ENCODE peak calls at places on chromosomes 5 and 9, in ten cellular contexts. One of them, this sample, is unnamed.

GRCh38 chr5:88116396-88116795 is 152.2 kb downstream of the TMEM161B start:
- DNase-seq in PC-9: no peak
- DNase-seq in fibroblast of lung: no peak
- DNase-seq in neuronal stem cell: no peak
- DNase-seq in body of pancreas: no peak
- DNase-seq in breast epithelium: no peak
- DNase-seq in heart right ventricle: no peak
- DNase-seq in stomach: no peak
- DNase-seq in thyroid gland: no peak
- DNase-seq in dorsolateral prefrontal cortex: no peak
- DNase-seq in this sample: no peak

GRCh38 chr9:109463924-109464625 is 34.0 kb downstream of the PTPN3 start:
- DNase-seq in thyroid gland: no peak
- DNase-seq in fibroblast of lung: no peak
- DNase-seq in dorsolateral prefrontal cortex: no peak
- DNase-seq in heart right ventricle: no peak
- DNase-seq in breast epithelium: no peak
- DNase-seq in neuronal stem cell: no peak
- DNase-seq in PC-9: no peak
- DNase-seq in stomach: no peak
- DNase-seq in body of pancreas: no peak
- DNase-seq in this sample: no peak

GRCh38 chr9:114592356-114592755 is 4.8 kb downstream of the ATP6V1G1 start:
- DNase-seq in heart right ventricle: peak
- DNase-seq in dorsolateral prefrontal cortex: no peak
- DNase-seq in body of pancreas: no peak
- DNase-seq in breast epithelium: no peak
- DNase-seq in thyroid gland: no peak
- DNase-seq in fibroblast of lung: no peak
- DNase-seq in stomach: no peak
- DNase-seq in neuronal stem cell: no peak
- DNase-seq in PC-9: no peak
- DNase-seq in this sample: peak

GRCh38 chr5:137778772-137779564 is 24.8 kb upstream of the HNRNPA0 start:
- DNase-seq in thyroid gland: no peak
- DNase-seq in dorsolateral prefrontal cortex: no peak
- DNase-seq in stomach: no peak
- DNase-seq in breast epithelium: no peak
- DNase-seq in PC-9: no peak
- DNase-seq in body of pancreas: no peak
- DNase-seq in fibroblast of lung: peak
- DNase-seq in neuronal stem cell: peak
- DNase-seq in heart right ventricle: no peak
- DNase-seq in this sample: no peak

GRCh38 chr9:97237311-97237786 is 70.1 kb upstream of the CCDC180 start:
- DNase-seq in stomach: no peak
- DNase-seq in neuronal stem cell: peak
- DNase-seq in heart right ventricle: no peak
- DNase-seq in breast epithelium: no peak
- DNase-seq in fibroblast of lung: no peak
- DNase-seq in body of pancreas: no peak
- DNase-seq in dorsolateral prefrontal cortex: no peak
- DNase-seq in PC-9: no peak
- DNase-seq in thyroid gland: no peak
- DNase-seq in this sample: no peak

GRCh38 chr5:53874409-53874808 is 314.0 kb downstream of the NDUFS4 start:
- DNase-seq in fibroblast of lung: no peak
- DNase-seq in stomach: no peak
- DNase-seq in dorsolateral prefrontal cortex: no peak
- DNase-seq in body of pancreas: no peak
- DNase-seq in neuronal stem cell: no peak
- DNase-seq in heart right ventricle: no peak
- DNase-seq in breast epithelium: no peak
- DNase-seq in PC-9: no peak
- DNase-seq in thyroid gland: no peak
- DNase-seq in this sample: no peak

GRCh38 chr9:108776920-108777650 is 78.7 kb downstream of the ACTL7B start:
- DNase-seq in dorsolateral prefrontal cortex: no peak
- DNase-seq in stomach: peak
- DNase-seq in neuronal stem cell: no peak
- DNase-seq in heart right ventricle: no peak
- DNase-seq in fibroblast of lung: peak
- DNase-seq in body of pancreas: no peak
- DNase-seq in thyroid gland: no peak
- DNase-seq in breast epithelium: no peak
- DNase-seq in PC-9: peak
- DNase-seq in this sample: no peak

GRCh38 chr9:120531683-120532300 is 48.2 kb downstream of the CDK5RAP2 start:
- DNase-seq in thyroid gland: peak
- DNase-seq in body of pancreas: peak
- DNase-seq in neuronal stem cell: no peak
- DNase-seq in fibroblast of lung: peak
- DNase-seq in stomach: no peak
- DNase-seq in heart right ventricle: no peak
- DNase-seq in breast epithelium: no peak
- DNase-seq in dorsolateral prefrontal cortex: no peak
- DNase-seq in PC-9: peak
- DNase-seq in this sample: no peak

GRCh38 chr5:130350131-130350530 is 445.9 kb downstream of the CHSY3 start:
- DNase-seq in dorsolateral prefrontal cortex: no peak
- DNase-seq in breast epithelium: no peak
- DNase-seq in thyroid gland: no peak
- DNase-seq in heart right ventricle: no peak
- DNase-seq in PC-9: no peak
- DNase-seq in neuronal stem cell: no peak
- DNase-seq in body of pancreas: no peak
- DNase-seq in stomach: no peak
- DNase-seq in fibroblast of lung: no peak
- DNase-seq in this sample: no peak

GRCh38 chr5:55331321-55331720 is 23.5 kb downstream of the MTREX start:
- DNase-seq in fibroblast of lung: no peak
- DNase-seq in heart right ventricle: no peak
- DNase-seq in breast epithelium: no peak
- DNase-seq in stomach: no peak
- DNase-seq in neuronal stem cell: no peak
- DNase-seq in PC-9: no peak
- DNase-seq in body of pancreas: no peak
- DNase-seq in thyroid gland: no peak
- DNase-seq in dorsolateral prefrontal cortex: no peak
- DNase-seq in this sample: no peak

GRCh38 chr9:101138516-101138915 is 110.0 kb downstream of the PLPPR1 start:
- DNase-seq in breast epithelium: no peak
- DNase-seq in fibroblast of lung: no peak
- DNase-seq in stomach: no peak
- DNase-seq in thyroid gland: no peak
- DNase-seq in dorsolateral prefrontal cortex: no peak
- DNase-seq in neuronal stem cell: no peak
- DNase-seq in heart right ventricle: no peak
- DNase-seq in body of pancreas: no peak
- DNase-seq in PC-9: no peak
- DNase-seq in this sample: no peak

GRCh38 chr5:66891184-66891925 is 295.2 kb downstream of the MAST4 start:
- DNase-seq in breast epithelium: peak
- DNase-seq in thyroid gland: peak
- DNase-seq in heart right ventricle: peak
- DNase-seq in neuronal stem cell: no peak
- DNase-seq in fibroblast of lung: peak
- DNase-seq in stomach: no peak
- DNase-seq in dorsolateral prefrontal cortex: no peak
- DNase-seq in PC-9: peak
- DNase-seq in body of pancreas: peak
- DNase-seq in this sample: no peak

GRCh38 chr5:14569948-14570691 is 11.5 kb upstream of the OTULINL start:
- DNase-seq in dorsolateral prefrontal cortex: no peak
- DNase-seq in body of pancreas: no peak
- DNase-seq in fibroblast of lung: no peak
- DNase-seq in neuronal stem cell: no peak
- DNase-seq in thyroid gland: no peak
- DNase-seq in heart right ventricle: no peak
- DNase-seq in stomach: no peak
- DNase-seq in PC-9: no peak
- DNase-seq in breast epithelium: no peak
- DNase-seq in this sample: no peak

GRCh38 chr9:136714096-136714875 is 1.9 kb downstream of the DIPK1B start:
- DNase-seq in PC-9: no peak
- DNase-seq in stomach: no peak
- DNase-seq in breast epithelium: no peak
- DNase-seq in neuronal stem cell: no peak
- DNase-seq in heart right ventricle: peak
- DNase-seq in dorsolateral prefrontal cortex: no peak
- DNase-seq in body of pancreas: no peak
- DNase-seq in fibroblast of lung: no peak
- DNase-seq in thyroid gland: no peak
- DNase-seq in this sample: no peak
- H3K27ac ChIP-seq in PC-9: no peak
- H3K27ac ChIP-seq in stomach: peak
- H3K27ac ChIP-seq in breast epithelium: no peak
- H3K27ac ChIP-seq in neuronal stem cell: peak
- H3K27ac ChIP-seq in heart right ventricle: peak
- H3K27ac ChIP-seq in dorsolateral prefrontal cortex: peak
- H3K27ac ChIP-seq in body of pancreas: no peak
- H3K27ac ChIP-seq in fibroblast of lung: no peak
- H3K27ac ChIP-seq in thyroid gland: peak
- H3K27ac ChIP-seq in this sample: no peak

GRCh38 chr9:31071606-31072286 is 1312.7 kb upstream of the ACO1 start:
- DNase-seq in body of pancreas: no peak
- DNase-seq in heart right ventricle: no peak
- DNase-seq in thyroid gland: no peak
- DNase-seq in breast epithelium: no peak
- DNase-seq in dorsolateral prefrontal cortex: no peak
- DNase-seq in neuronal stem cell: no peak
- DNase-seq in fibroblast of lung: no peak
- DNase-seq in PC-9: no peak
- DNase-seq in stomach: no peak
- DNase-seq in this sample: no peak
- H3K27ac ChIP-seq in body of pancreas: no peak
- H3K27ac ChIP-seq in heart right ventricle: no peak
- H3K27ac ChIP-seq in thyroid gland: no peak
- H3K27ac ChIP-seq in breast epithelium: no peak
- H3K27ac ChIP-seq in dorsolateral prefrontal cortex: no peak
- H3K27ac ChIP-seq in neuronal stem cell: no peak
- H3K27ac ChIP-seq in fibroblast of lung: no peak
- H3K27ac ChIP-seq in PC-9: no peak
- H3K27ac ChIP-seq in stomach: no peak
- H3K27ac ChIP-seq in this sample: no peak

GRCh38 chr5:141866111-141866510 is 12.1 kb downstream of the PCDH1 start:
- DNase-seq in body of pancreas: peak
- DNase-seq in stomach: peak
- DNase-seq in thyroid gland: peak
- DNase-seq in neuronal stem cell: no peak
- DNase-seq in breast epithelium: peak
- DNase-seq in heart right ventricle: no peak
- DNase-seq in fibroblast of lung: no peak
- DNase-seq in dorsolateral prefrontal cortex: peak
- DNase-seq in PC-9: peak
- DNase-seq in this sample: no peak

GRCh38 chr5:141868541-141868940 is 9.7 kb downstream of the PCDH1 start:
- DNase-seq in thyroid gland: no peak
- DNase-seq in body of pancreas: no peak
- DNase-seq in heart right ventricle: no peak
- DNase-seq in breast epithelium: no peak
- DNase-seq in fibroblast of lung: no peak
- DNase-seq in PC-9: no peak
- DNase-seq in neuronal stem cell: no peak
- DNase-seq in dorsolateral prefrontal cortex: no peak
- DNase-seq in stomach: no peak
- DNase-seq in this sample: no peak

GRCh38 chr5:141867651-141868050 is 10.6 kb downstream of the PCDH1 start:
- DNase-seq in breast epithelium: no peak
- DNase-seq in dorsolateral prefrontal cortex: no peak
- DNase-seq in stomach: no peak
- DNase-seq in heart right ventricle: no peak
- DNase-seq in fibroblast of lung: no peak
- DNase-seq in body of pancreas: no peak
- DNase-seq in neuronal stem cell: no peak
- DNase-seq in PC-9: no peak
- DNase-seq in thyroid gland: no peak
- DNase-seq in this sample: no peak

GRCh38 chr5:141865406-141865805 is 12.8 kb downstream of the PCDH1 start:
- DNase-seq in fibroblast of lung: no peak
- DNase-seq in neuronal stem cell: no peak
- DNase-seq in heart right ventricle: no peak
- DNase-seq in body of pancreas: no peak
- DNase-seq in thyroid gland: no peak
- DNase-seq in dorsolateral prefrontal cortex: no peak
- DNase-seq in breast epithelium: no peak
- DNase-seq in PC-9: no peak
- DNase-seq in stomach: no peak
- DNase-seq in this sample: no peak

GRCh38 chr5:141867139-141867538 is 11.1 kb downstream of the PCDH1 start:
- DNase-seq in neuronal stem cell: no peak
- DNase-seq in thyroid gland: no peak
- DNase-seq in dorsolateral prefrontal cortex: no peak
- DNase-seq in heart right ventricle: no peak
- DNase-seq in stomach: peak
- DNase-seq in body of pancreas: peak
- DNase-seq in fibroblast of lung: no peak
- DNase-seq in breast epithelium: no peak
- DNase-seq in PC-9: no peak
- DNase-seq in this sample: no peak
- H3K27ac ChIP-seq in neuronal stem cell: no peak
- H3K27ac ChIP-seq in thyroid gland: peak
- H3K27ac ChIP-seq in dorsolateral prefrontal cortex: peak
- H3K27ac ChIP-seq in heart right ventricle: no peak
- H3K27ac ChIP-seq in stomach: peak
- H3K27ac ChIP-seq in body of pancreas: no peak
- H3K27ac ChIP-seq in fibroblast of lung: no peak
- H3K27ac ChIP-seq in breast epithelium: peak
- H3K27ac ChIP-seq in PC-9: peak
- H3K27ac ChIP-seq in this sample: no peak

DNA sequence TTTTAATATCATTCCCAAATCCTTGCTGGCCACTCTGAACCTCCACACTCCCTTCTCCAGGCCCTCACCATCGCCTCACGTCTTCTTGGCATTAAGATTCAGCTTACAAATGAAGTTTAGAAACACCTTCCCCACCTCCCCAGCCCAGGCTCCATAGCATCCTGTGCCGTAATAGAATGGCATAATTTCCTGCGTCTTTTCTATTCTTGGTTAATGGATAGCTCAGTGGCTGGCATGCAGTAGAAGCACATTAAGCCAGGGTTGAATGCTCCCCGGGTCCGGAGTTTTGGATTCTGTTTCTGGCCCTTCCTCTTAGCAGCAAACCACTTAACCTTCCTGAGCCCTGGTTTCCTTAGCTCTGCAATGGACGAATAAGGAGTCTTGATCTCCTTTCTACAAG is 13.8 kb downstream of the WWC1 start:
- DNase-seq in neuronal stem cell: no peak
- DNase-seq in fibroblast of lung: no peak
- DNase-seq in stomach: no peak
- DNase-seq in dorsolateral prefrontal cortex: no peak
- DNase-seq in breast epithelium: no peak
- DNase-seq in thyroid gland: no peak
- DNase-seq in heart right ventricle: no peak
- DNase-seq in body of pancreas: peak
- DNase-seq in PC-9: no peak
- DNase-seq in this sample: no peak
- H3K27ac ChIP-seq in neuronal stem cell: no peak
- H3K27ac ChIP-seq in fibroblast of lung: no peak
- H3K27ac ChIP-seq in stomach: peak
- H3K27ac ChIP-seq in dorsolateral prefrontal cortex: no peak
- H3K27ac ChIP-seq in breast epithelium: no peak
- H3K27ac ChIP-seq in thyroid gland: peak
- H3K27ac ChIP-seq in heart right ventricle: no peak
- H3K27ac ChIP-seq in body of pancreas: no peak
- H3K27ac ChIP-seq in PC-9: no peak
- H3K27ac ChIP-seq in this sample: no peak

GRCh38 chr9:2838984-2839367 is 4.9 kb downstream of the PUM3 start:
- DNase-seq in body of pancreas: no peak
- DNase-seq in neuronal stem cell: no peak
- DNase-seq in heart right ventricle: no peak
- DNase-seq in PC-9: no peak
- DNase-seq in breast epithelium: no peak
- DNase-seq in thyroid gland: no peak
- DNase-seq in fibroblast of lung: peak
- DNase-seq in stomach: no peak
- DNase-seq in dorsolateral prefrontal cortex: no peak
- DNase-seq in this sample: no peak
- H3K27ac ChIP-seq in body of pancreas: no peak
- H3K27ac ChIP-seq in neuronal stem cell: no peak
- H3K27ac ChIP-seq in heart right ventricle: no peak
- H3K27ac ChIP-seq in PC-9: no peak
- H3K27ac ChIP-seq in breast epithelium: peak
- H3K27ac ChIP-seq in thyroid gland: peak
- H3K27ac ChIP-seq in fibroblast of lung: peak
- H3K27ac ChIP-seq in stomach: peak
- H3K27ac ChIP-seq in dorsolateral prefrontal cortex: peak
- H3K27ac ChIP-seq in this sample: no peak